ENCODE peak calls at places on chromosomes 4 and X, in eight cellular contexts. L is NCI-H2081; S is astrocyte of the spinal cord; Q is OCI-LY7; W is C1 segment of cervical spinal cord; I is activated CD8-positive, alpha-beta memory T cell treated with anti-CD3 and anti-CD28 coated beads for 48 hours; D is heart right ventricle; O is stimulated activated CD4-positive, alpha-beta T cell treated with anti-CD3 and anti-CD28 coated beads, Interleukin-4, amount 100 ng/mL, for 4 hours. N is an unnamed sample.

GRCh38 chr4:53205970-53206369 is 159.9 kb downstream of the SCFD2 start:
- DNase-seq in L (no peak), S (no peak), I (no peak), O (no peak), Q (no peak), W (no peak), D (no peak), N (no peak)

GRCh38 chrX:130091976-130092522 is 18.2 kb downstream of the ELF4 start:
- DNase-seq in Q (peak; percentile 88), S (no peak), W (no peak), L (no peak), O (peak; percentile 76), D (no peak), I (peak; percentile 55), N (no peak)

GRCh38 chr4:68299492-68300457 is 50.1 kb downstream of the YTHDC1 start:
- DNase-seq in O (no peak), D (no peak), I (no peak), L (no peak), S (no peak), W (no peak), Q (no peak), N (no peak)

GRCh38 chr4:8393593-8394038 is 46.9 kb downstream of the ACOX3 start:
- DNase-seq in L (no peak), I (no peak), D (peak; percentile 74), S (peak; percentile 97), O (no peak), Q (no peak), W (peak; percentile 58), N (no peak)

GRCh38 chr4:61580721-61581377 is 380.7 kb downstream of the ADGRL3 start:
- DNase-seq in L (no peak), Q (no peak), D (no peak), W (no peak), I (no peak), S (peak; percentile 50), O (no peak), N (no peak)

GRCh38 chr4:122787940-122788339 is 38.7 kb upstream of the FGF2 start:
- DNase-seq in O (no peak), W (no peak), L (no peak), S (no peak), D (no peak), Q (no peak), I (no peak), N (no peak)

GRCh38 chr4:2350982-2351381 is 67.5 kb downstream of the ZFYVE28 start:
- DNase-seq in Q (no peak), S (no peak), I (no peak), O (no peak), L (no peak), W (no peak), D (peak; percentile 0), N (peak; percentile 20)

GRCh38 chrX:138519296-138519695 is 192.2 kb downstream of the FGF13 start:
- DNase-seq in Q (no peak), L (no peak), D (no peak), O (no peak), I (no peak), W (no peak), S (peak; percentile 11), N (no peak)

GRCh38 chrX:103817502-103817901 is 14.6 kb downstream of the RAB9B start:
- DNase-seq in Q (peak; percentile 71), S (peak; percentile 49), I (no peak), L (peak; percentile 74), W (no peak), O (no peak), D (peak; percentile 6), N (no peak)

GRCh38 chr4:18020671-18021469 is 685 bp downstream of the LCORL start:
- DNase-seq in W (peak; percentile 48), O (peak; percentile 10), L (peak; percentile 80), I (peak; percentile 20), Q (peak; percentile 80), S (peak; percentile 85), D (peak; percentile 71), N (peak; percentile 86)

GRCh38 chrX:39869846-39870601 is 227.7 kb downstream of the BCOR start:
- DNase-seq in O (peak; percentile 75), W (no peak), L (no peak), D (no peak), Q (no peak), S (peak; percentile 44), I (peak; percentile 36), N (no peak)

GRCh38 chr4:137253949-137254348 is 278.3 kb downstream of the PCDH18 start:
- DNase-seq in O (no peak), L (no peak), D (no peak), I (no peak), S (peak; percentile 71), W (no peak), Q (no peak), N (no peak)

GRCh38 chr4:45987858-45988257 is 136.0 kb downstream of the GABRG1 start:
- DNase-seq in O (no peak), D (no peak), I (no peak), W (no peak), S (no peak), Q (no peak), L (no peak), N (no peak)

GRCh38 chr4:152351080-152351479 is 184.8 kb downstream of the FBXW7 start:
- DNase-seq in L (no peak), Q (no peak), O (no peak), W (no peak), S (no peak), D (no peak), I (no peak), N (no peak)

GRCh38 chrX:124215786-124216185 is 116.7 kb upstream of the TEX13D start:
- DNase-seq in L (no peak), Q (no peak), I (no peak), O (no peak), W (no peak), D (no peak), S (no peak), N (no peak)

GRCh38 chrX:44951572-44952067 is 78.6 kb downstream of the KDM6A start:
- DNase-seq in S (no peak), W (no peak), L (no peak), O (no peak), D (no peak), Q (no peak), I (no peak), N (no peak)

GRCh38 chr4:183353557-183353956 is 31.3 kb upstream of the CLDN24 start:
- DNase-seq in I (no peak), D (no peak), S (no peak), L (no peak), Q (no peak), W (no peak), O (no peak), N (no peak)

GRCh38 chr4:70768301-70768948 is 46.7 kb downstream of the RUFY3 start:
- DNase-seq in I (no peak), L (no peak), S (peak; percentile 15), W (no peak), Q (no peak), D (no peak), O (no peak), N (no peak)

GRCh38 chrX:43559643-43560042 is 96.5 kb upstream of the MAOA start:
- DNase-seq in L (peak; percentile 66), W (no peak), I (no peak), S (peak; percentile 46), D (peak; percentile 31), Q (peak; percentile 61), O (peak; percentile 2), N (no peak)

GRCh38 chr4:129261584-129261983 is 165.6 kb downstream of the C4orf33 start:
- DNase-seq in W (no peak), S (no peak), L (no peak), O (no peak), Q (no peak), D (no peak), I (no peak), N (no peak)

GRCh38 chr4:98996056-98996941 is 778 bp downstream of the METAP1 start:
- DNase-seq in D (no peak), L (peak; percentile 29), W (no peak), Q (peak; percentile 44), I (no peak), S (peak; percentile 29), O (peak; percentile 32), N (no peak)

GRCh38 chrX:149711545-149712236 is at the start of gene MAGEA11:
- DNase-seq in D (no peak), O (no peak), S (no peak), Q (no peak), W (no peak), I (no peak), L (no peak), N (no peak)

GRCh38 chrX:97326456-97326855 is 442.7 kb downstream of the RPA4 start:
- DNase-seq in I (no peak), W (no peak), S (peak; percentile 32), Q (peak; percentile 71), L (no peak), O (no peak), D (no peak), N (no peak)

N was measured in suprapubic skin.